ENCODE peak calls at places on chromosome 1, in six cellular contexts. One of them, this sample, is unnamed. For H3K27me3, the result is how much of the 10 kb centered on the place peaks cover.

GRCh38 chr1:84540759-84541158 is 33.5 kb downstream of the CTBS start:
- DNase-seq in left ventricle myocardium inferior: no peak
- DNase-seq in GM23338: no peak
- DNase-seq in dorsolateral prefrontal cortex: no peak
- DNase-seq in left lung: no peak
- DNase-seq in fibroblast of lung: no peak
- DNase-seq in this sample: no peak

GRCh38 chr1:11044849-11045427 is 2.1 kb downstream of the MASP2 start:
- DNase-seq in dorsolateral prefrontal cortex: no peak
- DNase-seq in left lung: no peak
- DNase-seq in left ventricle myocardium inferior: no peak
- DNase-seq in GM23338: no peak
- DNase-seq in fibroblast of lung: no peak
- DNase-seq in this sample: peak

GRCh38 chr1:156437054-156437453 is 63.5 kb downstream of the MEF2D start:
- DNase-seq in left ventricle myocardium inferior: no peak
- DNase-seq in dorsolateral prefrontal cortex: no peak
- DNase-seq in GM23338: no peak
- DNase-seq in fibroblast of lung: no peak
- DNase-seq in left lung: no peak
- DNase-seq in this sample: no peak

GRCh38 chr1:32339363-32339978 is 3.4 kb upstream of the MARCKSL1 start:
- DNase-seq in left ventricle myocardium inferior: no peak
- DNase-seq in fibroblast of lung: peak
- DNase-seq in dorsolateral prefrontal cortex: no peak
- DNase-seq in left lung: no peak
- DNase-seq in GM23338: no peak
- DNase-seq in this sample: no peak

GRCh38 chr1:101301446-101301845 is 64.6 kb downstream of the S1PR1 start:
- DNase-seq in dorsolateral prefrontal cortex: no peak
- DNase-seq in GM23338: no peak
- DNase-seq in fibroblast of lung: no peak
- DNase-seq in left ventricle myocardium inferior: no peak
- DNase-seq in left lung: no peak
- DNase-seq in this sample: no peak

GRCh38 chr1:175317795-175318194 is 125.2 kb upstream of the KIAA0040 start:
- DNase-seq in GM23338: no peak
- DNase-seq in fibroblast of lung: no peak
- DNase-seq in left lung: no peak
- DNase-seq in left ventricle myocardium inferior: no peak
- DNase-seq in dorsolateral prefrontal cortex: no peak
- DNase-seq in this sample: no peak

GRCh38 chr1:206524739-206525364 is 17.5 kb downstream of the RASSF5 start:
- DNase-seq in dorsolateral prefrontal cortex: no peak
- DNase-seq in fibroblast of lung: no peak
- DNase-seq in left lung: peak
- DNase-seq in left ventricle myocardium inferior: no peak
- DNase-seq in GM23338: no peak
- DNase-seq in this sample: no peak

GRCh38 chr1:109780982-109781381 is 17.3 kb upstream of the EPS8L3 start:
- DNase-seq in left ventricle myocardium inferior: no peak
- DNase-seq in fibroblast of lung: no peak
- DNase-seq in left lung: no peak
- DNase-seq in GM23338: no peak
- DNase-seq in dorsolateral prefrontal cortex: no peak
- DNase-seq in this sample: no peak

GRCh38 chr1:202162418-202163280 is 2.2 kb upstream of the PTPN7 start:
- DNase-seq in fibroblast of lung: no peak
- DNase-seq in left ventricle myocardium inferior: no peak
- DNase-seq in dorsolateral prefrontal cortex: no peak
- DNase-seq in GM23338: no peak
- DNase-seq in left lung: no peak
- DNase-seq in this sample: no peak

GRCh38 chr1:68442822-68443556 is 6.8 kb downstream of the RPE65 start:
- DNase-seq in left ventricle myocardium inferior: no peak
- DNase-seq in GM23338: peak
- DNase-seq in left lung: no peak
- DNase-seq in dorsolateral prefrontal cortex: no peak
- DNase-seq in fibroblast of lung: peak
- DNase-seq in this sample: no peak

GRCh38 chr1:204703826-204704612 is 18.5 kb upstream of the LRRN2 start:
- DNase-seq in dorsolateral prefrontal cortex: no peak
- DNase-seq in left lung: no peak
- DNase-seq in left ventricle myocardium inferior: no peak
- DNase-seq in fibroblast of lung: no peak
- DNase-seq in GM23338: no peak
- DNase-seq in this sample: no peak

GRCh38 chr1:204705888-204706837 is 20.6 kb upstream of the LRRN2 start:
- DNase-seq in left lung: no peak
- DNase-seq in fibroblast of lung: no peak
- DNase-seq in left ventricle myocardium inferior: no peak
- DNase-seq in GM23338: peak
- DNase-seq in dorsolateral prefrontal cortex: no peak
- DNase-seq in this sample: no peak

GRCh38 chr1:204706838-204707509 is 21.4 kb upstream of the LRRN2 start:
- DNase-seq in left lung: no peak
- DNase-seq in fibroblast of lung: no peak
- DNase-seq in left ventricle myocardium inferior: no peak
- DNase-seq in GM23338: peak
- DNase-seq in dorsolateral prefrontal cortex: no peak
- DNase-seq in this sample: no peak

GRCh38 chr1:204705493-204705811 is 19.9 kb upstream of the LRRN2 start:
- DNase-seq in GM23338: no peak
- DNase-seq in dorsolateral prefrontal cortex: no peak
- DNase-seq in fibroblast of lung: no peak
- DNase-seq in left ventricle myocardium inferior: no peak
- DNase-seq in left lung: no peak
- DNase-seq in this sample: no peak

DNA sequence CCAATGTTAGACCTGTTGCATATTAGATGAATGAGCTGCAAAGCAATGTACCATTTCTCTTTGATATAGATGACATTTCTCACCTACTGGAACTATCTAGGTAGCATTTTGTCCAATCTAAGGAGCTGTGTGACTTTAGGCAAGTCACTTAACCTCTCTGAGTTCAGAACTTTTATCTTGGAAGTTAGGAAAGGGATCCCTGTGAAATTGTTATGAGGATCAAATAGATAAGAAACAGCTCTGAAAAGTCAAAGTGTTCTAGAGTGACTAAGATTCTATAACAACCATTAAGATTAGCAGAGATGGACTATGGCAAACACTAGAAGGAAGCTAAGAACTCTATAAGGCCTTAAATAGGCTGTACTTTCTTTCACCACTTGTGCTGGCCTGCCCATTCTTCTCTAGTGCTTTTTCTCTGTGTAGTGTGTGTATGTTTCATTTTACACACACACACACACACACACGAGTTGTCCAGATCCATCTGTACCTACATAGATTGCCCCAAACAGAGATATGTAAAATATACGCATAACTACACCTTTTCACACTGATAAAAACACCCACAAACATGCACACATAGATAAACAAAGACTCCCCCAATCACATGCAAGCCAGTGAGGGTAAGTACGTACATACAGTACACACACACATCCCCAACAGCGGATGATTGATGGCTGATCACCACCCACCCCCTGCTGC is 19.4 kb upstream of the LRRN2 start:
- DNase-seq in left ventricle myocardium inferior: no peak
- DNase-seq in dorsolateral prefrontal cortex: no peak
- DNase-seq in fibroblast of lung: no peak
- DNase-seq in left lung: no peak
- DNase-seq in GM23338: no peak
- DNase-seq in this sample: no peak
- H3K27me3 ChIP-seq in left ventricle myocardium inferior: half or more
- H3K27me3 ChIP-seq in dorsolateral prefrontal cortex: under half
- H3K27me3 ChIP-seq in fibroblast of lung: under half
- H3K27me3 ChIP-seq in left lung: under half
- H3K27me3 ChIP-seq in GM23338: half or more
- H3K27me3 ChIP-seq in this sample: under half

DNA sequence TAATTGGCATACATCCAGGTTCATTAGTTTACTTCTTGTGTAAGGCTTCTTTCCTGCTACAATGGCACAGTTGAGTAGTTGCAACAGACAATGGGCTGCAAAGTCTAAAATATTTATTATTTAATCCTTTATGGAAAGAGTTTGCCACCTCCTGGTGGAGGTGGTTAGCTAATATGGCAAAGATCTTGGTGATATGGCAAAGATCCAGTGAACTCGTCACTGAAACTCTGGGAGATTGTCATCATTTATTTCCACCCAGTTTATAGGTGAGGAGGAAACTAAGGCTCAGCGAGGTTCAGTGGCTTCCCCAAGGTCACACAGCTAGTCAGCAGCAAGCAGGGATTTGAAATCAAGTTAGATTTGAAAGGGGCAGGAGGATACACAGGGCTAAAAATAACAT is 16.1 kb upstream of the IFFO2 start:
- DNase-seq in left ventricle myocardium inferior: no peak
- DNase-seq in fibroblast of lung: no peak
- DNase-seq in left lung: no peak
- DNase-seq in dorsolateral prefrontal cortex: no peak
- DNase-seq in GM23338: no peak
- DNase-seq in this sample: no peak
- TF ChIP-seq CTCF in left ventricle myocardium inferior: peak
- TF ChIP-seq CTCF in fibroblast of lung: peak
- TF ChIP-seq CTCF in left lung: no peak
- TF ChIP-seq CTCF in dorsolateral prefrontal cortex: peak
- TF ChIP-seq CTCF in GM23338: peak
- TF ChIP-seq CTCF in this sample: peak

GRCh38 chr1:172431721-172432192 is 11.3 kb downstream of the C1orf105 start:
- DNase-seq in left ventricle myocardium inferior: no peak
- DNase-seq in GM23338: peak
- DNase-seq in left lung: peak
- DNase-seq in dorsolateral prefrontal cortex: no peak
- DNase-seq in fibroblast of lung: no peak
- DNase-seq in this sample: peak
- H3K27ac ChIP-seq in left ventricle myocardium inferior: no peak
- H3K27ac ChIP-seq in GM23338: no peak
- H3K27ac ChIP-seq in left lung: peak
- H3K27ac ChIP-seq in dorsolateral prefrontal cortex: no peak
- H3K27ac ChIP-seq in fibroblast of lung: no peak
- H3K27ac ChIP-seq in this sample: peak

DNA sequence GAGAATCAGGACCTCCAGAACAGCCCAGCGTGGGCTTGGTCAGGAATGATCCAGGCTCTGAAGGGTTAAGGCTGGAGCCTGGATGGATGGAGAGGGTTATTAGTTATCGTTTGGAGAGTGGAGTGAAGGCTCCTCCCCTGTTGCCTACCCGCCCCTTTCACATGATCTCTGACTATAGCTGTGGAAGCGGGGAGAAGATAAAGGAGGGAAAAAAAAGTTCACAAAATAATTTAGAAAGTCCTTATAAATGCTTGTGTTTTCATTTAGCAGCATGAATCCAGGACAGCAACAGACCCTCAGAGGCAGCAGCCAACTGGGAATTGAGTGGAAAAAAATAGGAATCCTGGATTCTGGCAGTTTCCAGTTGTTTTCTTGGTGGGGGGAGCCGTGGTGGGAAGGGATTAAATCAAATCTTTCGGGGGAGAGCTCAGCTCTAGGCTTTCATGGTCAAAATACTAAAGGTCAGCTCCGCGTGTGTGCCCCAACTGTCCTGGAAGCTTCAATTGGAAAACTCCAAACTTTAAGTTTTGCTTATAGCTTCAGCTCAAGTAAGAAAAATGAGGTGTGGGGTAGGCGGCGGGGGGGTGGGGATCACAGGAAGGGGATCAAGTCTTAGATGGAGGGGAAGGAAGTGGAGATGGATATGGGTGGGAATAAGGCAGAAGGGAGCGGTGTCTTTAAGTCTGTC is 574 bp upstream of the DDR2 start:
- DNase-seq in dorsolateral prefrontal cortex: no peak
- DNase-seq in fibroblast of lung: peak
- DNase-seq in left ventricle myocardium inferior: peak
- DNase-seq in GM23338: no peak
- DNase-seq in left lung: no peak
- DNase-seq in this sample: no peak
- H3K27me3 ChIP-seq in dorsolateral prefrontal cortex: under half
- H3K27me3 ChIP-seq in fibroblast of lung: under half
- H3K27me3 ChIP-seq in left ventricle myocardium inferior: under half
- H3K27me3 ChIP-seq in GM23338: under half
- H3K27me3 ChIP-seq in left lung: under half
- H3K27me3 ChIP-seq in this sample: under half

DNA sequence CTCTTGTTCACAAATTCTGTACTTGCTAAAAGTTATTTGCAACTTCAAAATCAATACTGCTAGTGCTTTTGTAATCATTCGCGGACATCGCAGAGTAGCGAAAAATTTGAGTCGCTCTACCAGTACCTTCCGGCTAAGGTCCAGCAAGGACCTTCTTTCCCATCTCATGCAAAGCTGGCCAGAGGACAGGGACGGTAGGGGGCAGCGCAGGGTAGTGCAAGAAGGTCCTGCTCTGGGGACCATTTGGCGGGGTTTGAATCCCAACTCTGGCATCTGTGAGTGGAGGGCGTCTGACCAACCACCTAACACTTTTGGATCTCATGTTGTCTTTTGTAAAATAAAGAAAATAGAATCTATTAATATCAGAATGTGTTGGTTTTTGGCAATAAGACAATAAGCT is 258.3 kb downstream of the SPATA17 start:
- DNase-seq in left lung: no peak
- DNase-seq in GM23338: peak
- DNase-seq in fibroblast of lung: no peak
- DNase-seq in dorsolateral prefrontal cortex: no peak
- DNase-seq in left ventricle myocardium inferior: no peak
- DNase-seq in this sample: no peak
- TF ChIP-seq CTCF in left lung: no peak
- TF ChIP-seq CTCF in GM23338: peak
- TF ChIP-seq CTCF in fibroblast of lung: peak
- TF ChIP-seq CTCF in dorsolateral prefrontal cortex: no peak
- TF ChIP-seq CTCF in left ventricle myocardium inferior: peak
- TF ChIP-seq CTCF in this sample: no peak

DNA sequence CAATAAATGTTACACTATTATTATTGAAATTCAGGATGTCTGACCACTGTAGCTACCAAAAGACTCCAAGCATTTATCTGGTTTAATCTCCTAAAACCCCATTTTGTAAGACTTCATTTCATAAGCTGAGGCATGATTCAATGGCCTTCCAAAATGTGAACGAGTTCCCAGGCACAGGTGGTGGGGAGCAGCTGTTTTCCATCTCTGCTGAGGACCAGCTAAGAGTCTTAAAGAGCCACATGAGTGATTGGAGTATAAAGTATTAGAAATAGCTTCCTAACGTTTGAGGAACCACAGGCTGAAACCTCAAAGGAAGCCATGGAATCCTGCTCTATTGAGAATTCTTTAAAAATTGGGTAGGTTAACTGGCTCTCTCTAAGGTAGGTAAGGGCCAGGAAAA is 44.9 kb downstream of the SEC16B start:
- DNase-seq in GM23338: no peak
- DNase-seq in left ventricle myocardium inferior: no peak
- DNase-seq in fibroblast of lung: peak
- DNase-seq in left lung: no peak
- DNase-seq in dorsolateral prefrontal cortex: no peak
- DNase-seq in this sample: no peak
- H3K27ac ChIP-seq in GM23338: no peak
- H3K27ac ChIP-seq in left ventricle myocardium inferior: no peak
- H3K27ac ChIP-seq in fibroblast of lung: no peak
- H3K27ac ChIP-seq in left lung: no peak
- H3K27ac ChIP-seq in dorsolateral prefrontal cortex: no peak
- H3K27ac ChIP-seq in this sample: no peak

This sample was measured in lower lobe of right lung.